ENCODE peak calls at places on chromosomes 1 and 21, in nine cellular contexts. W is NCI-H510A; I is cardiac muscle cell; C is Kasumi-1; J is stimulated activated naive CD4-positive, alpha-beta T cell treated with Interleukin-2 at 50 U/mL for 16 hours; B is fibroblast of mammary gland; Q is NCI-H1092 treated with DMSO at 0.1 percent for 48 hours; E is iris pigment epithelial cell; H is left lobe of liver. T is an unnamed sample.

GRCh38 chr1:219279017-219279770 is 105.5 kb downstream of the LYPLAL1 start:
- DNase-seq in J (no peak), C (no peak), H (no peak), Q (no peak), I (peak), W (no peak), E (peak), B (no peak), T (no peak)

GRCh38 chr21:15514073-15514946 is 215.5 kb upstream of the USP25 start:
- DNase-seq in H (peak), I (no peak), B (no peak), C (peak), E (no peak), W (no peak), J (peak), Q (no peak), T (no peak)

GRCh38 chr1:174965006-174965971 is 34.5 kb upstream of the CACYBP start:
- DNase-seq in J (no peak), W (no peak), I (peak), B (no peak), Q (no peak), E (peak), H (no peak), C (no peak), T (peak)

GRCh38 chr1:31782066-31782762 is 18.1 kb upstream of the ADGRB2 start:
- DNase-seq in J (no peak), B (no peak), C (no peak), I (no peak), W (no peak), E (no peak), Q (no peak), H (no peak), T (no peak)

GRCh38 chr1:26363549-26364448 is 8.8 kb downstream of the ZNF683 start:
- DNase-seq in I (peak), E (peak), W (peak), J (peak), C (peak), B (peak), H (peak), Q (peak), T (peak)

GRCh38 chr21:43312751-43313169 is 114.2 kb downstream of the SIK1 start:
- DNase-seq in H (no peak), C (no peak), E (no peak), I (no peak), W (no peak), J (no peak), B (no peak), Q (no peak), T (no peak)

GRCh38 chr1:175783126-175783722 is 39.8 kb upstream of the TNR start:
- DNase-seq in J (no peak), C (no peak), B (no peak), I (peak), W (no peak), H (no peak), Q (no peak), E (peak), T (no peak)

GRCh38 chr21:23963454-23963853 is 1643.8 kb downstream of the MRPL39 start:
- DNase-seq in W (no peak), J (no peak), Q (peak), C (no peak), H (no peak), E (no peak), I (no peak), B (no peak), T (no peak)

T was measured in NCI-H1694 treated with DMSO at 0.1 percent for 48 hours.